ENCODE peak calls at places on chromosomes 2 and 18, in four cellular contexts. G, M, X and D are unnamed samples.

GRCh38 chr2:105179469-105180372 is 61.8 kb upstream of the GPR45 start:
- DNase-seq in G (no peak), M (peak), X (no peak), D (no peak)

GRCh38 chr2:100733344-100734187 is 86.4 kb upstream of the NPAS2 start:
- DNase-seq in G (no peak), X (no peak), M (peak), D (no peak)

GRCh38 chr18:13279181-13280065 is 60.9 kb downstream of the LDLRAD4 start:
- DNase-seq in M (no peak), G (no peak), X (no peak), D (no peak)

GRCh38 chr2:137467246-137467862 is 496.9 kb upstream of the HNMT start:
- DNase-seq in G (no peak), M (peak), X (no peak), D (peak)

GRCh38 chr2:218745559-218746469 is 35.2 kb downstream of the TTLL4 start:
- DNase-seq in M (no peak), G (no peak), X (peak), D (peak)

GRCh38 chr2:203812294-203813221 is 55.0 kb upstream of the CTLA4 start:
- DNase-seq in M (no peak), G (no peak), X (no peak), D (no peak)

GRCh38 chr18:46161721-46162421 is 57.7 kb downstream of the HAUS1 start:
- DNase-seq in M (no peak), G (no peak), X (no peak), D (no peak)

GRCh38 chr2:149136111-149136510 is 97.6 kb downstream of the LYPD6B start:
- DNase-seq in M (no peak), X (no peak), G (no peak), D (no peak)

GRCh38 chr2:44053052-44053451 is 57.3 kb upstream of the LRPPRC start:
- DNase-seq in X (no peak), G (no peak), M (no peak), D (no peak)

GRCh38 chr2:212448698-212449097 is 89.9 kb downstream of the ERBB4 start:
- DNase-seq in M (no peak), G (no peak), X (no peak), D (no peak)

GRCh38 chr18:64318547-64318946 is 169.7 kb upstream of the LINC00305 start:
- DNase-seq in G (no peak), X (no peak), M (no peak), D (no peak)

GRCh38 chr2:144358979-144359541 is 160.9 kb downstream of the ZEB2 start:
- DNase-seq in X (no peak), G (no peak), M (peak), D (no peak)

GRCh38 chr2:46701152-46701551 is 214.5 kb downstream of the MCFD2 start:
- DNase-seq in X (no peak), M (peak), G (no peak), D (no peak)

GRCh38 chr2:38533180-38533579 is 69.5 kb downstream of the HNRNPLL start:
- DNase-seq in M (no peak), X (peak), G (no peak), D (no peak)

GRCh38 chr2:108968619-108969018 is 20.4 kb downstream of the EDAR start:
- DNase-seq in M (no peak), X (no peak), G (no peak), D (peak)

GRCh38 chr2:26522325-26523120 is 44.6 kb upstream of the OTOF start:
- DNase-seq in X (peak), G (no peak), M (no peak), D (no peak)

GRCh38 chr18:58847383-58848071 is 17.1 kb upstream of the ZNF532 start:
- DNase-seq in G (no peak), X (no peak), M (no peak), D (peak)

GRCh38 chr2:182666674-182667320 is 49.3 kb upstream of the DNAJC10 start:
- DNase-seq in M (peak), G (no peak), X (no peak), D (no peak)

GRCh38 chr2:67217398-67217797 is 179.7 kb upstream of the ETAA1 start:
- DNase-seq in G (no peak), X (no peak), M (no peak), D (no peak)

GRCh38 chr2:70656421-70657010 is 102.9 kb upstream of the TGFA start:
- DNase-seq in X (no peak), G (no peak), M (no peak), D (no peak)

GRCh38 chr2:45816273-45816672 is 164.8 kb downstream of the PRKCE start:
- DNase-seq in X (peak), G (no peak), M (peak), D (no peak)

GRCh38 chr2:186927867-186928191 is 78.9 kb upstream of the ZSWIM2 start:
- DNase-seq in G (no peak), M (no peak), X (no peak), D (no peak)

GRCh38 chr2:10668402-10669012 is 21.3 kb downstream of the NOL10 start:
- DNase-seq in G (no peak), X (no peak), M (peak), D (no peak)

GRCh38 chr2:183060500-183061231 is 17.9 kb upstream of the DUSP19 start:
- DNase-seq in X (no peak), M (no peak), G (no peak), D (no peak)